ENCODE peak calls at places on chromosomes 6 and 20, in seven cellular contexts. C is fibroblast of mammary gland, A is transverse colon, Q is heart left ventricle, I is IMR-90, Y is GM06990, L is tibial nerve. J is an unnamed sample.

GRCh38 chr6:150328744-150329400 is 39.9 kb upstream of the IYD start:
- DNase-seq in C (no peak), A (no peak), Q (no peak), I (no peak), Y (no peak), L (no peak), J (no peak)

GRCh38 chr6:28139860-28140500 is 1.7 kb upstream of the ZKSCAN8 start:
- DNase-seq in C (no peak), A (no peak), Q (no peak), I (no peak), Y (no peak), L (no peak), J (no peak)

GRCh38 chr20:24677626-24678328 is 208.3 kb downstream of the SYNDIG1 start:
- DNase-seq in C (no peak), A (no peak), Q (no peak), I (no peak), Y (no peak), L (no peak), J (no peak)

GRCh38 chr20:44610313-44610965 is 28.1 kb downstream of the PKIG start:
- DNase-seq in C (no peak), A (no peak), Q (no peak), I (no peak), Y (no peak), L (no peak), J (no peak)

GRCh38 chr6:106081715-106082114 is 4.4 kb upstream of the PRDM1 start:
- DNase-seq in C (no peak), A (no peak), Q (no peak), I (no peak), Y (no peak), L (no peak), J (no peak)

GRCh38 chr6:150116195-150116800 is 26.5 kb upstream of the PPP1R14C start:
- DNase-seq in C (no peak), A (no peak), Q (no peak), I (no peak), Y (no peak), L (no peak), J (no peak)

GRCh38 chr6:120077489-120077888 is 727.9 kb upstream of the MAN1A1 start:
- DNase-seq in C (peak), A (no peak), Q (no peak), I (no peak), Y (no peak), L (no peak), J (no peak)

GRCh38 chr20:7379621-7380220 is 560.5 kb downstream of the HAO1 start:
- DNase-seq in C (peak), A (no peak), Q (no peak), I (no peak), Y (no peak), L (no peak), J (no peak)

GRCh38 chr6:72564231-72564630 is 57.6 kb upstream of the KCNQ5 start:
- DNase-seq in C (no peak), A (no peak), Q (no peak), I (peak), Y (no peak), L (no peak), J (no peak)

GRCh38 chr6:166488081-166488685 is 98.3 kb downstream of the RAMACL start:
- DNase-seq in C (peak), A (peak), Q (peak), I (peak), Y (peak), L (peak), J (no peak)

GRCh38 chr6:11734861-11735652 is 43.5 kb downstream of the ADTRP start:
- DNase-seq in C (no peak), A (no peak), Q (no peak), I (no peak), Y (peak), L (no peak), J (no peak)

GRCh38 chr20:38275815-38276550 is 15.4 kb upstream of the KIAA1755 start:
- DNase-seq in C (peak), A (no peak), Q (no peak), I (peak), Y (no peak), L (no peak), J (no peak)

GRCh38 chr6:140168365-140168764 is 793.9 kb upstream of the CITED2 start:
- DNase-seq in C (no peak), A (no peak), Q (no peak), I (no peak), Y (no peak), L (no peak), J (no peak)

GRCh38 chr6:127147576-127147975 is 29.1 kb downstream of the RSPO3 start:
- DNase-seq in C (no peak), A (no peak), Q (no peak), I (no peak), Y (no peak), L (no peak), J (no peak)

GRCh38 chr6:133916650-133917151 is 27.8 kb downstream of the TCF21 start:
- DNase-seq in C (peak), A (peak), Q (peak), I (peak), Y (peak), L (peak), J (no peak)

GRCh38 chr6:34325618-34326017 is 66.9 kb downstream of the NUDT3 start:
- DNase-seq in C (no peak), A (no peak), Q (no peak), I (no peak), Y (no peak), L (no peak), J (no peak)

GRCh38 chr6:125102901-125103300 is 50.7 kb upstream of the TPD52L1 start:
- DNase-seq in C (peak), A (no peak), Q (no peak), I (peak), Y (no peak), L (no peak), J (no peak)

GRCh38 chr6:166438211-166438861 is 55.6 kb upstream of the MPC1 start:
- DNase-seq in C (no peak), A (no peak), Q (no peak), I (no peak), Y (no peak), L (no peak), J (no peak)

GRCh38 chr20:57693002-57693582 is 16.7 kb downstream of the PMEPA1 start:
- DNase-seq in C (no peak), A (peak), Q (no peak), I (no peak), Y (no peak), L (no peak), J (no peak)

GRCh38 chr20:12660918-12661317 is 347.9 kb upstream of the SPTLC3 start:
- DNase-seq in C (no peak), A (no peak), Q (no peak), I (no peak), Y (no peak), L (no peak), J (no peak)

GRCh38 chr20:23361108-23361650 is 803 bp upstream of the GZF1 start:
- DNase-seq in C (peak), A (no peak), Q (no peak), I (peak), Y (no peak), L (no peak), J (no peak)

GRCh38 chr6:35486005-35486925 is 10.6 kb downstream of the TEAD3 start:
- DNase-seq in C (no peak), A (peak), Q (no peak), I (no peak), Y (no peak), L (no peak), J (no peak)

GRCh38 chr6:35483490-35483889 is 13.4 kb downstream of the TEAD3 start:
- DNase-seq in C (no peak), A (no peak), Q (no peak), I (no peak), Y (no peak), L (no peak), J (no peak)

GRCh38 chr6:35483892-35484645 is 12.8 kb downstream of the TEAD3 start:
- DNase-seq in C (no peak), A (no peak), Q (no peak), I (no peak), Y (no peak), L (no peak), J (no peak)

GRCh38 chr6:35484921-35485392 is 11.9 kb downstream of the TEAD3 start:
- DNase-seq in C (peak), A (no peak), Q (no peak), I (peak), Y (no peak), L (no peak), J (no peak)

GRCh38 chr6:35485402-35485877 is 11.4 kb downstream of the TEAD3 start:
- DNase-seq in C (no peak), A (peak), Q (no peak), I (no peak), Y (no peak), L (no peak), J (no peak)
- H3K4me3 ChIP-seq in C (no peak), A (peak), Q (peak), I (no peak), Y (no peak), L (no peak), J (peak)

GRCh38 chr6:96391776-96392175 is 129.8 kb upstream of the UFL1 start:
- DNase-seq in C (no peak), A (peak), Q (no peak), I (no peak), Y (no peak), L (no peak), J (no peak)

DNA sequence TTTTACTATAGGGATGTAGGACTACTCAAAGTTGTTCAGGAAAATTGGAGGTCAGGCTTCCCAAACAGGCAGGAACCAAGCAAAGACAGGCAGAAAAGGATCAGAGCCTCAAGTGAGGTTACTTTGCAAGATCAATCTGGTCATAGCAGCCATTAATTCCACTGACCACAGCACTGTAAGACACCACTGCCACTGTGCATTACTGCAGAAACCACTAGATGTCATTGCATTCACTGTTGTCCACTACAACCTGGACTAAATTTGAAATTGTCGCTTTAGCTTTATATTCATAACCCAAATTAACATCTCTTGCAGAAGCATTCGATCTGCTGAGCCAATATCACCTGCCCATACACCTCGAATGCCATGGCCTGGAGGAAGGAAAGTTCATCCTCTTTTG is 126.9 kb upstream of the UFL1 start:
- DNase-seq in C (no peak), A (no peak), Q (no peak), I (no peak), Y (no peak), L (no peak), J (no peak)
- TF ChIP-seq CTCF in C (no peak), A (no peak), Q (no peak), I (no peak), Y (peak), L (no peak), J (no peak)

GRCh38 chr6:157821342-157822033 is 1.6 kb upstream of the SNX9 start:
- DNase-seq in C (no peak), A (no peak), Q (no peak), I (peak), Y (no peak), L (no peak), J (no peak)

GRCh38 chr6:157823523-157824370 is 701 bp downstream of the SNX9 start:
- DNase-seq in C (peak), A (peak), Q (peak), I (peak), Y (peak), L (peak), J (peak)

GRCh38 chr6:157822221-157823000 is 635 bp upstream of the SNX9 start:
- DNase-seq in C (no peak), A (peak), Q (peak), I (no peak), Y (no peak), L (no peak), J (peak)

GRCh38 chr6:157823001-157823522 is at the start of gene SNX9:
- DNase-seq in C (peak), A (peak), Q (peak), I (peak), Y (peak), L (peak), J (peak)

GRCh38 chr6:157825243-157825904 is 2.3 kb downstream of the SNX9 start:
- DNase-seq in C (peak), A (no peak), Q (no peak), I (peak), Y (no peak), L (no peak), J (no peak)
- H3K4me3 ChIP-seq in C (peak), A (no peak), Q (peak), I (peak), Y (no peak), L (no peak), J (peak)

DNA sequence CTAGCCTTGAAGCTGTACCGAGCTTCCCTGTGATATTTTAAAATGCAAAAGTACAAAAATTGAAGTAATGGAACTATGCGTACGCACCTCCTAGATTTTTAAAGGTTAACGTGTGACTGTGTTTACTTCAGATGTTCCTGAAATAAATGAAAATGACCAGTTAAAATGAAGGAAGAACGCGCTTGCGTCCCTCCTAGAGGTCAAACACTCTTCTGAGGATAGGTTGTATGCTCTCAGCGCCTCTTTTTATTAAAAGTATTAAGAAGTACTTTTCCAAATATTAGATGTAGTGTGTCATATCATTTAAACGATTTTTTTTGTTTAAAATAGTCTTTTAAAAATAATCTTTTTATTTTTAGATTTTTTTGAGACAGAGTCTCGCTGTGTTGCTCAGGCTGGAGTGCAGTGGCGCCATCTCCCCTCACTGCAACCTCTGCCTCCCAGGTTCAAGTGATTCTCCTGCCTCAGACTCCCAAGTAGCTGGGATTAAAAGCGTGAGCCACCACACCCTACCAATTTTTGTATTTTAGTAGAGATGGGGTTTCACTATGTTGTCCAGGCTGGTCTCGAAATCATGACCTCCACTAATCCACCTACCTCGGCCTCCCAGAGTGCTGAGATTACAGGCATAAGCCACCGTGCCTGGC is 30.6 kb downstream of the TRIM38 start:
- DNase-seq in C (no peak), A (peak), Q (no peak), I (no peak), Y (no peak), L (no peak), J (no peak)
- TF ChIP-seq CTCF in C (no peak), A (no peak), Q (no peak), I (no peak), Y (no peak), L (no peak), J (no peak)

GRCh38 chr6:47242483-47243386 is 67.0 kb downstream of the TNFRSF21 start:
- DNase-seq in C (peak), A (peak), Q (peak), I (peak), Y (peak), L (peak), J (no peak)

GRCh38 chr6:47245745-47246371 is 63.8 kb downstream of the TNFRSF21 start:
- DNase-seq in C (peak), A (no peak), Q (no peak), I (no peak), Y (no peak), L (no peak), J (no peak)

GRCh38 chr6:47238456-47238995 is 71.2 kb downstream of the TNFRSF21 start:
- DNase-seq in C (no peak), A (no peak), Q (no peak), I (peak), Y (no peak), L (no peak), J (no peak)

GRCh38 chr6:47240277-47240890 is 69.3 kb downstream of the TNFRSF21 start:
- DNase-seq in C (no peak), A (no peak), Q (no peak), I (no peak), Y (no peak), L (no peak), J (no peak)

DNA sequence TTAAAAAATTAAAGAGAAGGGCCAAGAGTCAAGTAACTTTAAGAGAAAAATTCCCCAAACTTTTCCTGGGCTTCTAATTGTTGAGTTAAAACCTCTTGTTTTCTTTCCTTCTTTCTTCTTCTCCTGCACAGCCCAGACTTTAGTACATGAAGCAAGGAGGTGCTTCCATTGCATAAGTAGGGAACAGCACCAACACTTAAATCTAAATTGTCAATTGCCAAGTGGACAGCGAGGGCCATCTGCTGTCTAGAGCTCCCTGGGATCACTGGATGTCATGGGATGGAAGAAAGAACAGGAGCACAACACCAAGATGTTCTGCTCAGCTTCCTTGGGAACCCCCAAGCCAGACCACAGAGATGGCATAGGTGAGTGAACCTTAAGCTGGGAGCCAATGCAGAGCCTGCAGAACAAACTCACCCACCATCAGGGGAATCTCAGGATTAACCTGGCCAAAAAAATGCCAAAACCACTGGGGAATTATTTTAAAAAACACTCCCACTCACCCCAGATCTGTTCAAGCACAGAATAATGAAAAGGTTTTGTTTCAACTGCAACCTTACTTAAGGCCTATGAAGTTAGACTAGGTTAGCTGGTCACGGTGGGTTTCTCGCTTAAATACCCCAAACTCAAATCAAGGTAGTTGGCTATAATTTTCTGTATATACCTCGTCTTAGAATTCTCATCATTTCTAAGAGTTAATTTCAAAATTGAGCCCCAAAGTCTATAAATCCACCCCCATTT is 67.8 kb downstream of the TNFRSF21 start:
- DNase-seq in C (peak), A (no peak), Q (peak), I (no peak), Y (no peak), L (no peak), J (no peak)
- H3K4me3 ChIP-seq in C (no peak), A (no peak), Q (no peak), I (no peak), Y (no peak), L (no peak), J (no peak)

DNA sequence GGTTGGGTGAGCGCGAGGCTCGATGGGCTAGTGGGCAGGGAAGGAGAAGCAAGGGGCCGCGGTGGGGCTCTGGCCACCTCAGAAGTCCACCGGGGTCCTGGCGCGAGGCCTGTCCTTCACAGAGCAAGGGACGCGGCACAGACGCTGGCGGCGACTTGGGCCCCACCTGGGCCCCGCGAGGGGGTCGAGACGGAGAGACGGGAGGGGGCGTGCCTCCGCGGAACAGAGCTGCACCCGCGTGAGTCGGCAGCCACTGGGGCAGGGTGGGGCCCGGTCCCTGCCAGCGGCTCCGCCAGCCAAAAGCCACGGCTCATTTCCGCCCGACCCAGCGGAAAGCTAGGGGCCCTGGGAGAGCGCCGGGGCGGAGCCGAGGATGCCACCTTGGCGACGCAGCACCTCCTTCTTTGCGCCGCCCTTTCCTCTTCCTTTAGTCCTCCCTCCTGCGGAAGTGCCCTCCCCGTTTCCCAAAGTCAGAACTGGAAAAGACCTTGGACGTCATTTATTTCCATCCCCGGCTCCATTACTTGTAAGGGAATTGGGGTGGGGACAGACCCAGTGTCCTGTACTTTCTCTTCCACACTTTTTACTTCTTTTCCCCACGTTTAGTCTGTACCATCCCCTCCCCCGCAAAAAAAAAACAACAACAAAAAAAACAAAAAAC is at the start of gene CUL7:
- DNase-seq in C (peak), A (peak), Q (peak), I (peak), Y (peak), L (peak), J (no peak)
- TF ChIP-seq CTCF in C (no peak), A (no peak), Q (no peak), I (peak), Y (peak), L (no peak), J (no peak)